ENCODE peak calls at places on chromosome 14, in ten cellular contexts. V is fibroblast of lung, K is endothelial cell of umbilical vein, E is DND-41, F is neural progenitor cell, P is astrocyte, M is mammary epithelial cell, I is OCI-LY7, J is GM23248, U is PC-3. C is an unnamed sample.

GRCh38 chr14:65732112-65732511 is 319.6 kb downstream of the FUT8 start:
- DNase-seq in U (peak; percentile 7), V (no peak), F (no peak), I (no peak), J (no peak), E (no peak), P (no peak), M (no peak), K (no peak), C (no peak)

GRCh38 chr14:88255196-88255595 is 67.9 kb downstream of the KCNK10 start:
- DNase-seq in I (no peak), M (no peak), F (no peak), E (no peak), U (no peak), K (no peak), J (no peak), P (no peak), V (no peak), C (no peak)

GRCh38 chr14:95993768-95994592 is 45.2 kb upstream of the C14orf132 start:
- DNase-seq in P (peak; percentile 20), F (peak; percentile 91), J (peak; percentile 76), V (peak; percentile 78), U (peak; percentile 49), I (peak; percentile 80), M (peak; percentile 11), E (peak; percentile 34), K (peak; percentile 40), C (peak; percentile 41)

GRCh38 chr14:93122820-93123219 is 7.1 kb upstream of the ITPK1 start:
- DNase-seq in V (no peak), F (no peak), U (no peak), P (no peak), I (no peak), M (no peak), J (no peak), K (no peak), E (no peak), C (no peak)

GRCh38 chr14:65230287-65230728 is 128.0 kb upstream of the MAX start:
- DNase-seq in I (no peak), J (peak; percentile 53), P (no peak), U (no peak), K (peak; percentile 75), F (no peak), E (no peak), M (no peak), V (no peak), C (no peak)

GRCh38 chr14:93009471-93010117 is 86.6 kb downstream of the CHGA start:
- DNase-seq in I (no peak), V (no peak), F (no peak), P (no peak), K (no peak), U (no peak), E (no peak), M (no peak), J (peak; percentile 80), C (peak; percentile 86)

GRCh38 chr14:94398536-94398935 is 10.1 kb upstream of the SERPINA1 start:
- DNase-seq in J (no peak), V (no peak), U (no peak), F (no peak), P (no peak), K (no peak), I (no peak), M (no peak), E (no peak), C (no peak)

GRCh38 chr14:81516941-81517797 is 16.5 kb downstream of the SEL1L start:
- DNase-seq in U (peak; percentile 30), P (peak; percentile 41), E (no peak), M (no peak), J (peak; percentile 63), V (peak; percentile 67), I (no peak), K (peak; percentile 35), F (peak; percentile 32), C (peak; percentile 34)

GRCh38 chr14:46653031-46653775 is 1.6 kb upstream of the RPL10L start:
- DNase-seq in I (no peak), J (no peak), U (no peak), V (no peak), M (no peak), F (no peak), K (no peak), P (no peak), E (no peak), C (no peak)

GRCh38 chr14:89576132-89576923 is 159.3 kb upstream of the FOXN3 start:
- DNase-seq in F (peak; percentile 11), P (no peak), V (peak; percentile 4), J (no peak), U (no peak), I (no peak), E (no peak), M (no peak), K (no peak), C (no peak)

GRCh38 chr14:101444116-101444515 is 117.2 kb upstream of the DIO3 start:
- DNase-seq in M (peak; percentile 37), V (peak; percentile 63), F (no peak), J (peak; percentile 72), P (peak; percentile 71), I (no peak), K (no peak), U (peak; percentile 87), E (no peak), C (peak; percentile 83)

GRCh38 chr14:85731198-85731597 is 201.3 kb downstream of the FLRT2 start:
- DNase-seq in U (no peak), E (no peak), F (no peak), M (peak; percentile 3), J (peak; percentile 64), I (no peak), K (no peak), V (peak; percentile 95), P (peak; percentile 83), C (peak; percentile 74)

GRCh38 chr14:95332641-95333040 is 12.9 kb upstream of the CLMN start:
- DNase-seq in E (no peak), I (no peak), U (no peak), V (no peak), J (no peak), K (no peak), P (no peak), F (no peak), M (no peak), C (no peak)

GRCh38 chr14:26370118-26370517 is 227.7 kb downstream of the NOVA1 start:
- DNase-seq in E (no peak), F (peak; percentile 5), J (no peak), M (no peak), P (no peak), U (no peak), V (peak; percentile 92), K (peak; percentile 8), I (no peak), C (no peak)

GRCh38 chr14:86779416-86779815 is 1213.6 kb downstream of the GALC start:
- DNase-seq in I (no peak), K (no peak), J (no peak), F (no peak), V (peak; percentile 35), E (no peak), P (peak; percentile 38), M (peak; percentile 62), U (peak; percentile 76), C (no peak)

GRCh38 chr14:53411110-53411509 is 258.0 kb upstream of the DDHD1 start:
- DNase-seq in K (no peak), P (peak; percentile 91), U (no peak), F (no peak), M (no peak), V (peak; percentile 90), I (no peak), J (peak; percentile 84), E (no peak), C (peak; percentile 77)

GRCh38 chr14:62126885-62127478 is 364.8 kb downstream of the SNAPC1 start:
- DNase-seq in U (peak; percentile 85), P (peak; percentile 23), E (peak; percentile 21), V (peak; percentile 78), M (peak; percentile 43), K (peak; percentile 75), F (peak; percentile 66), J (peak; percentile 73), I (peak; percentile 70), C (no peak)

GRCh38 chr14:105299654-105300541 is 903 bp downstream of the BRF1 start:
- DNase-seq in P (no peak), E (no peak), K (peak; percentile 14), U (no peak), V (no peak), F (no peak), J (peak; percentile 71), M (no peak), I (no peak), C (peak; percentile 91)

GRCh38 chr14:92005019-92005418 is 34.8 kb downstream of the TRIP11 start:
- DNase-seq in J (no peak), M (no peak), K (no peak), P (no peak), U (no peak), I (no peak), V (no peak), F (no peak), E (no peak), C (no peak)
- H3K4me3 ChIP-seq in J (no peak overlapping the region), M (no peak overlapping the region), K (no peak overlapping the region), P (no peak overlapping the region), U (no peak overlapping the region), I (no peak overlapping the region), V (no peak overlapping the region), F (no peak overlapping the region), E (no peak overlapping the region), C (no peak overlapping the region)

GRCh38 chr14:68664225-68664681 is 128.6 kb downstream of the ZFP36L1 start:
- DNase-seq in E (no peak), U (no peak), M (no peak), F (no peak), K (no peak), P (no peak), V (no peak), J (peak; percentile 15), I (no peak), C (no peak)
- H2AFZ ChIP-seq in E (no peak overlapping the region), U (no peak overlapping the region), M (peak overlapping the region; percentile 17), F (no peak overlapping the region), K (no peak overlapping the region), P (no peak overlapping the region), V (no peak overlapping the region), J (peak overlapping the region; percentile 12), I (no peak overlapping the region), C (peak overlapping the region; percentile 8)

GRCh38 chr14:36661506-36662257 is at the start of gene PAX9:
- DNase-seq in K (peak; percentile 70), F (peak; percentile 97), U (peak; percentile 99), J (peak; percentile 90), E (peak; percentile 20), V (peak; percentile 42), P (peak; percentile 44), I (peak; percentile 90), M (peak; percentile 87), C (peak; percentile 98)
- H3K4me2 ChIP-seq in K (peak within 1 kb of the TSS; percentile 63), F (peak within 1 kb of the TSS; percentile 74), U (peak within 1 kb of the TSS; percentile 96), J (peak within 1 kb of the TSS; percentile 69), E (no peak within 1 kb of the TSS), V (peak within 1 kb of the TSS; percentile 59), P (peak within 1 kb of the TSS; percentile 85), I (peak within 1 kb of the TSS; percentile 57), M (peak within 1 kb of the TSS; percentile 85), C (peak within 1 kb of the TSS; percentile 89)

DNA sequence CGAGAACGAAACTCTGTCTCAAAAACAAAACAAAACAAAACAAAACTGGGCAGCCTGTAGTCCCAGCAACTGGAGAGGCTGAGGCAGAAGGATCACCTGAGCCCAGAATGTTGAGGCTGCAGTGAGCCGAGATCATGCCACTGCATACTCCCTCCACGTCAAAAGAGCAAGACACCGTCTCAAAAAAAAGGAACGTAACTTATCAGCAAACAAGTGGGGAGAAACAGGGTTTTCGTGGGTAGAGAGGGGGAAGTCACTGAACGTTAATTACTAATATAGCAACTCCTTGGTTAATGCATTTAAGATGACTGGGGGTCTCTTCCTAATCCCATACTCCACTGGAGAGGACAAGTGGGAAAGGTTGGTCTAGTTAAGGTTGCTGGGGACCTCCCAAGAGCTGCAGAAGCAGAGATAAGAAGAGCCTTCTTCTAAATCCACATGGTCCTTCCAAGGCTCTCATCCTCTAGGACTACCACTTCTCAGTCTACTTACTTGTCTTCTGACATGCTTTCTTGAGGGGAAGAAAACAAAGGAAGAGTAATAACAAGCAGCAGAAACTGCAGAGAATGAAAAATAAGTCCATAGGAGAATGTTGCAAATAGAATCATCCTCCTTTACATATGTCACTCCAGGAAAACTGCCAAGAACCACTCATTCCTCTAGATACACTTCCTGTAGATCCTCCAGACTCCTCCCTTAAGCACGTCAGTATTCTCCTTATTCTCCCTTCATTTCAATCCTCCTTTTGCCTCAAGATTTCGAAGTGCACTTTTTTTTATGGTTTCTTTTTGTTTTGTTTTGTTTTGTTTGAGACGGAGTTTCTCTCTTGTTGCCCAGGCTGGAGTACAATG is 5.8 kb downstream of the NUMB start:
- DNase-seq in V (peak; percentile 93), I (peak; percentile 24), M (peak; percentile 39), U (peak; percentile 95), P (peak; percentile 83), J (peak; percentile 96), E (no peak), F (no peak), K (peak; percentile 78), C (peak; percentile 86)
- H3K4me3 ChIP-seq in V (no peak overlapping the region), I (peak overlapping the region; percentile 57), M (no peak overlapping the region), U (no peak overlapping the region), P (no peak overlapping the region), J (peak overlapping the region; percentile 29), E (no peak overlapping the region), F (no peak overlapping the region), K (no peak overlapping the region), C (no peak overlapping the region)